ENCODE peak calls at places on chromosomes 6 and 20, in nine cellular contexts. T is stomach, J is heart left ventricle, X is sigmoid colon, K is heart right ventricle, E is BE2C, W is ovary, Q is Panc1, M is left lung. G is an unnamed sample.

GRCh38 chr6:12051861-12052368 is 39.8 kb downstream of the HIVEP1 start:
- DNase-seq in Q (no peak), E (no peak), J (no peak), W (no peak), K (no peak), M (no peak), T (no peak), X (no peak), G (no peak)

GRCh38 chr6:74343804-74344203 is 647.8 kb downstream of the CD109 start:
- DNase-seq in W (no peak), Q (no peak), T (no peak), X (no peak), M (no peak), K (no peak), J (no peak), E (no peak), G (no peak)

GRCh38 chr6:69936674-69937363 is 70.5 kb downstream of the COL19A1 start:
- DNase-seq in W (no peak), E (no peak), M (no peak), X (no peak), T (no peak), Q (no peak), J (no peak), K (peak; percentile 21), G (no peak)

GRCh38 chr20:21971436-21971835 is 266.0 kb downstream of the PAX1 start:
- DNase-seq in X (no peak), W (no peak), K (no peak), M (no peak), Q (no peak), E (no peak), T (no peak), J (no peak), G (no peak)

GRCh38 chr20:40564997-40565680 is 123.9 kb downstream of the MAFB start:
- DNase-seq in K (no peak), E (no peak), Q (no peak), M (no peak), X (no peak), W (no peak), T (no peak), J (no peak), G (no peak)

GRCh38 chr6:36874016-36874442 is 574 bp downstream of the PPIL1 start:
- DNase-seq in E (no peak), W (peak; percentile 54), X (no peak), T (no peak), K (no peak), M (no peak), J (no peak), Q (no peak), G (no peak)

GRCh38 chr20:53735536-53736050 is 142.0 kb upstream of the ZNF217 start:
- DNase-seq in Q (peak; percentile 86), T (no peak), E (no peak), K (no peak), J (no peak), M (no peak), W (no peak), X (no peak), G (no peak)

GRCh38 chr6:87315071-87315470 is 7.3 kb upstream of the SMIM8 start:
- DNase-seq in K (no peak), Q (no peak), X (no peak), T (no peak), E (no peak), M (no peak), W (no peak), J (no peak), G (no peak)

GRCh38 chr20:9392892-9393857 is 121.2 kb upstream of the LAMP5 start:
- DNase-seq in M (peak; percentile 72), T (peak; percentile 67), K (peak; percentile 62), E (peak; percentile 70), J (peak; percentile 71), W (peak; percentile 67), Q (no peak), X (peak; percentile 82), G (peak; percentile 61)

GRCh38 chr6:160510199-160510598 is 153.9 kb downstream of the LPA start:
- DNase-seq in W (no peak), K (no peak), E (no peak), M (no peak), J (no peak), X (no peak), T (no peak), Q (no peak), G (no peak)

GRCh38 chr6:105526198-105526872 is 123.5 kb upstream of the PREP start:
- DNase-seq in K (no peak), E (no peak), T (no peak), J (no peak), M (no peak), W (no peak), Q (no peak), X (no peak), G (no peak)

GRCh38 chr20:35902545-35902941 is 51.8 kb downstream of the SCAND1 start:
- DNase-seq in Q (no peak), M (no peak), T (no peak), X (no peak), E (no peak), W (no peak), J (no peak), K (no peak), G (no peak)

GRCh38 chr20:37839432-37839827 is 63.5 kb upstream of the VSTM2L start:
- DNase-seq in M (no peak), E (no peak), X (no peak), W (no peak), J (no peak), T (no peak), K (no peak), Q (no peak), G (no peak)

GRCh38 chr20:13626724-13627123 is 12.0 kb downstream of the TASP1 start:
- DNase-seq in M (no peak), K (no peak), X (no peak), J (no peak), T (no peak), W (no peak), E (no peak), Q (no peak), G (no peak)

GRCh38 chr20:47502801-47503239 is 1.1 kb downstream of the NCOA3 start:
- DNase-seq in E (no peak), W (no peak), X (no peak), J (no peak), K (peak; percentile 13), M (no peak), T (no peak), Q (no peak), G (no peak)

GRCh38 chr6:5726976-5727718 is 279.6 kb downstream of the NRN1 start:
- DNase-seq in X (no peak), E (no peak), T (no peak), K (no peak), J (no peak), W (no peak), M (no peak), Q (no peak), G (no peak)

GRCh38 chr6:109073344-109074235 is 21.1 kb downstream of the SESN1 start:
- DNase-seq in K (peak; percentile 68), J (no peak), E (peak; percentile 60), M (no peak), Q (peak; percentile 60), X (no peak), T (no peak), W (no peak), G (no peak)

DNA sequence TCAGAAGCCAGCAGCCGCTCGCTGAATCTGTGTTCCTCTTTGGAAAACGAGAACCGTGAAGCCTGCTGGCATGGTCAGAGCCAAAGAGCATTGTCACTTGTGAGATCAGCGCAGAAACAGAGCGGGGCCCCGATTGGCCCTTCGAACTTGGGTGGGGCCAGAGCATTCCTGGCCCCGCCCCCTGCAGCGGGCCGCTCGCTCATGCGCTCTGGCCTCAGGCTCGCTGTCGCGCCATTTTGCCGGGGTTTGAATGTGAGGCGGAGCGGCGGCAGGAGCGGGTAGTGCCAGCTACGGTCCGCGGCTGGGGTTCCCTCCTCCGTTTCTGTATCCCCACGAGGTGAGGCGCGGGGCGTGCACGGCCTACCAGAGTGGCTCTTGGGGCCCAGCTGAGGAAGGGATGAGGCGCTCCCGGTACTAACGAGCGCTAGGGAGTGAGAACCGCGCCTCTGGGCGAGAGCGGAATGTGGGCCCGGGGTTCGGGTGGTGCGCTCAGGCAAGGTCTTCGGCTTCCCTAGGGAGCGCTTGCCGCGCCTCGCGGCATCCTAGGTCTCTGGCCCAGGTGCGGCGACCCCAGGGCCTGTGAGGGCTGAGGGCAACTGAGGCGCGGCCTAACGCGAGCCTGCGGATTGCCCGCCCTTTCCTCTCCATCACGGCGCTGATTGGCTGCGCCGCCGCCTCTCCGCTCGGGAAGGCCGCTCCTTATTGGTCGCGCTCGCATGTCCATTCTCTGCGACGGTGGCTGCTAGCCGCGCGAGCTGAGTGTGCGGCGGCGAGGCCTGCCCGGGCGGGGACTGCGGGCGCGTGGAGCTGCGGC is at the start of gene CSE1L:
- DNase-seq in Q (peak; percentile 67), E (peak; percentile 97), T (peak; percentile 95), X (peak; percentile 98), K (peak; percentile 94), M (peak; percentile 96), J (peak; percentile 96), W (peak; percentile 95), G (peak; percentile 96)
- TF ChIP-seq CTCF in Q (no peak), E (no peak), T (peak; percentile 50), X (no peak), K (no peak), M (peak; percentile 13), J (no peak), W (no peak), G (peak; percentile 43)

GRCh38 chr6:116596815-116597214 is 19.5 kb upstream of the RSPH4A start:
- DNase-seq in T (no peak), M (no peak), E (no peak), Q (no peak), K (no peak), W (no peak), X (no peak), J (no peak), G (no peak)

GRCh38 chr6:116595247-116595646 is 21.0 kb upstream of the RSPH4A start:
- DNase-seq in T (no peak), Q (no peak), W (no peak), E (no peak), X (no peak), J (no peak), M (no peak), K (no peak), G (no peak)
- H3K36me3 ChIP-seq in T (peaks cover 70% of the 10 kb centered on the region), Q (peaks cover 35% of the 10 kb centered on the region), W (no peaks in the 10 kb centered on the region), E (peaks cover 35% of the 10 kb centered on the region), X (peaks cover 12% of the 10 kb centered on the region), J (peaks cover 60% of the 10 kb centered on the region), M (peaks cover 61% of the 10 kb centered on the region), K (no peaks in the 10 kb centered on the region), G (peaks cover 28% of the 10 kb centered on the region)

DNA sequence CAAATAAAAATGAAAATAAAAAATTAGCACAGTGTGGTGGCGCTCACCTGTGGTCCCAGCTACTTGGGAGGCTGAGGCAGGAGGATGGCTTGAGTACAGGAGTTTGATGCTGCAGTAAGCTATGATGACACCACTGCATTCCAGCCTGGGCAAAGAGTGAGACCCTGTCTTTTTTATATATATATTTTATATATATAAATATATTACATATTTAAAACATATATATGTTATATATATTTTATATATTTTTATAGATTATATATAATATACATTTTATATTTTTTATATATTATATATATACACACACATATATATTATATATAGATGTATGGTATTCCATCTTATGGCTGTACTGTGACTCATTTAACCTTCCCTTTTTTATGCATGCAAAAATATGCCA is 87.6 kb upstream of the PMEPA1 start:
- DNase-seq in E (no peak), K (no peak), X (no peak), M (no peak), Q (no peak), J (no peak), W (no peak), T (no peak), G (no peak)
- H3K4me1 ChIP-seq in E (no peaks in the 10 kb centered on the region), K (no peaks in the 10 kb centered on the region), X (no peaks in the 10 kb centered on the region), M (no peaks in the 10 kb centered on the region), Q (peaks cover 5% of the 10 kb centered on the region), J (peaks cover 6% of the 10 kb centered on the region), W (no peaks in the 10 kb centered on the region), T (no peaks in the 10 kb centered on the region), G (no peaks in the 10 kb centered on the region)

GRCh38 chr20:32238483-32239425 is 31.1 kb downstream of the POFUT1 start:
- DNase-seq in T (no peak), E (no peak), M (no peak), K (no peak), X (no peak), W (no peak), J (no peak), Q (no peak), G (no peak)
- TF ChIP-seq CTCF in T (no peak), E (no peak), M (no peak), K (no peak), X (no peak), W (no peak), J (no peak), Q (no peak), G (no peak)